ENCODE peak calls at places on chromosome 16, in ten cellular contexts. One of them, this sample, is unnamed.

GRCh38 chr16:56354016-56354415 is 71.3 kb downstream of the AMFR start:
- DNase-seq in stimulated activated CD8-positive, alpha-beta memory T cell treated with anti-CD3 and anti-CD28 coated beads, Interleukin-7, amount 100 ng/mL, for 4 hours: no peak
- DNase-seq in neuronal stem cell: no peak
- DNase-seq in endothelial cell: no peak
- DNase-seq in CD4-positive, alpha-beta T cell: no peak
- DNase-seq in H7: peak; percentile 16
- DNase-seq in NCI-H146: no peak
- DNase-seq in activated CD4-positive, alpha-beta T cell treated with anti-CD3 and anti-CD28 coated beads, Interleukin-2, amount 50 U/mL, for 4 hours: no peak
- DNase-seq in stomach: peak; percentile 7
- DNase-seq in NCI-H2081 treated with DMSO at 0.1 percent for 48 hours: no peak
- DNase-seq in this sample: no peak

GRCh38 chr16:86221085-86221484 is 289.2 kb upstream of the FOXF1 start:
- DNase-seq in stimulated activated CD8-positive, alpha-beta memory T cell treated with anti-CD3 and anti-CD28 coated beads, Interleukin-7, amount 100 ng/mL, for 4 hours: no peak
- DNase-seq in neuronal stem cell: no peak
- DNase-seq in endothelial cell: no peak
- DNase-seq in CD4-positive, alpha-beta T cell: no peak
- DNase-seq in H7: no peak
- DNase-seq in NCI-H146: no peak
- DNase-seq in activated CD4-positive, alpha-beta T cell treated with anti-CD3 and anti-CD28 coated beads, Interleukin-2, amount 50 U/mL, for 4 hours: no peak
- DNase-seq in stomach: peak; percentile 24
- DNase-seq in NCI-H2081 treated with DMSO at 0.1 percent for 48 hours: no peak
- DNase-seq in this sample: no peak

GRCh38 chr16:20838250-20838649 is 31.9 kb downstream of the REXO5 start:
- DNase-seq in stimulated activated CD8-positive, alpha-beta memory T cell treated with anti-CD3 and anti-CD28 coated beads, Interleukin-7, amount 100 ng/mL, for 4 hours: no peak
- DNase-seq in neuronal stem cell: no peak
- DNase-seq in endothelial cell: no peak
- DNase-seq in CD4-positive, alpha-beta T cell: no peak
- DNase-seq in H7: no peak
- DNase-seq in NCI-H146: no peak
- DNase-seq in activated CD4-positive, alpha-beta T cell treated with anti-CD3 and anti-CD28 coated beads, Interleukin-2, amount 50 U/mL, for 4 hours: no peak
- DNase-seq in stomach: no peak
- DNase-seq in NCI-H2081 treated with DMSO at 0.1 percent for 48 hours: no peak
- DNase-seq in this sample: no peak

GRCh38 chr16:69003500-69003899 is 102.0 kb upstream of the HAS3 start:
- DNase-seq in stimulated activated CD8-positive, alpha-beta memory T cell treated with anti-CD3 and anti-CD28 coated beads, Interleukin-7, amount 100 ng/mL, for 4 hours: no peak
- DNase-seq in neuronal stem cell: no peak
- DNase-seq in endothelial cell: no peak
- DNase-seq in CD4-positive, alpha-beta T cell: no peak
- DNase-seq in H7: no peak
- DNase-seq in NCI-H146: no peak
- DNase-seq in activated CD4-positive, alpha-beta T cell treated with anti-CD3 and anti-CD28 coated beads, Interleukin-2, amount 50 U/mL, for 4 hours: no peak
- DNase-seq in stomach: no peak
- DNase-seq in NCI-H2081 treated with DMSO at 0.1 percent for 48 hours: no peak
- DNase-seq in this sample: no peak

GRCh38 chr16:85428899-85429775 is 184.0 kb upstream of the GSE1 start:
- DNase-seq in stimulated activated CD8-positive, alpha-beta memory T cell treated with anti-CD3 and anti-CD28 coated beads, Interleukin-7, amount 100 ng/mL, for 4 hours: no peak
- DNase-seq in neuronal stem cell: no peak
- DNase-seq in endothelial cell: peak; percentile 2
- DNase-seq in CD4-positive, alpha-beta T cell: no peak
- DNase-seq in H7: peak; percentile 66
- DNase-seq in NCI-H146: no peak
- DNase-seq in activated CD4-positive, alpha-beta T cell treated with anti-CD3 and anti-CD28 coated beads, Interleukin-2, amount 50 U/mL, for 4 hours: no peak
- DNase-seq in stomach: no peak
- DNase-seq in NCI-H2081 treated with DMSO at 0.1 percent for 48 hours: no peak
- DNase-seq in this sample: peak; percentile 5

GRCh38 chr16:78976212-78976611 is 624.3 kb downstream of the MAF start:
- DNase-seq in stimulated activated CD8-positive, alpha-beta memory T cell treated with anti-CD3 and anti-CD28 coated beads, Interleukin-7, amount 100 ng/mL, for 4 hours: no peak
- DNase-seq in neuronal stem cell: no peak
- DNase-seq in endothelial cell: no peak
- DNase-seq in CD4-positive, alpha-beta T cell: no peak
- DNase-seq in H7: no peak
- DNase-seq in NCI-H146: no peak
- DNase-seq in activated CD4-positive, alpha-beta T cell treated with anti-CD3 and anti-CD28 coated beads, Interleukin-2, amount 50 U/mL, for 4 hours: no peak
- DNase-seq in stomach: no peak
- DNase-seq in NCI-H2081 treated with DMSO at 0.1 percent for 48 hours: no peak
- DNase-seq in this sample: no peak

GRCh38 chr16:10895053-10895946 is 18.3 kb downstream of the CIITA start:
- DNase-seq in stimulated activated CD8-positive, alpha-beta memory T cell treated with anti-CD3 and anti-CD28 coated beads, Interleukin-7, amount 100 ng/mL, for 4 hours: no peak
- DNase-seq in neuronal stem cell: peak; percentile 75
- DNase-seq in endothelial cell: peak; percentile 71
- DNase-seq in CD4-positive, alpha-beta T cell: peak; percentile 11
- DNase-seq in H7: peak; percentile 91
- DNase-seq in NCI-H146: no peak
- DNase-seq in activated CD4-positive, alpha-beta T cell treated with anti-CD3 and anti-CD28 coated beads, Interleukin-2, amount 50 U/mL, for 4 hours: no peak
- DNase-seq in stomach: no peak
- DNase-seq in NCI-H2081 treated with DMSO at 0.1 percent for 48 hours: no peak
- DNase-seq in this sample: no peak

GRCh38 chr16:81350306-81350615 is 35.5 kb downstream of the GAN start:
- DNase-seq in stimulated activated CD8-positive, alpha-beta memory T cell treated with anti-CD3 and anti-CD28 coated beads, Interleukin-7, amount 100 ng/mL, for 4 hours: no peak
- DNase-seq in neuronal stem cell: no peak
- DNase-seq in endothelial cell: no peak
- DNase-seq in CD4-positive, alpha-beta T cell: no peak
- DNase-seq in H7: no peak
- DNase-seq in NCI-H146: no peak
- DNase-seq in activated CD4-positive, alpha-beta T cell treated with anti-CD3 and anti-CD28 coated beads, Interleukin-2, amount 50 U/mL, for 4 hours: no peak
- DNase-seq in stomach: no peak
- DNase-seq in NCI-H2081 treated with DMSO at 0.1 percent for 48 hours: no peak
- DNase-seq in this sample: no peak

GRCh38 chr16:50611332-50611934 is 63.2 kb downstream of the NKD1 start:
- DNase-seq in stimulated activated CD8-positive, alpha-beta memory T cell treated with anti-CD3 and anti-CD28 coated beads, Interleukin-7, amount 100 ng/mL, for 4 hours: no peak
- DNase-seq in neuronal stem cell: no peak
- DNase-seq in endothelial cell: no peak
- DNase-seq in CD4-positive, alpha-beta T cell: no peak
- DNase-seq in H7: peak; percentile 66
- DNase-seq in NCI-H146: no peak
- DNase-seq in activated CD4-positive, alpha-beta T cell treated with anti-CD3 and anti-CD28 coated beads, Interleukin-2, amount 50 U/mL, for 4 hours: no peak
- DNase-seq in stomach: no peak
- DNase-seq in NCI-H2081 treated with DMSO at 0.1 percent for 48 hours: no peak
- DNase-seq in this sample: no peak

GRCh38 chr16:22322741-22323140 is 25.5 kb downstream of the POLR3E start:
- DNase-seq in stimulated activated CD8-positive, alpha-beta memory T cell treated with anti-CD3 and anti-CD28 coated beads, Interleukin-7, amount 100 ng/mL, for 4 hours: no peak
- DNase-seq in neuronal stem cell: no peak
- DNase-seq in endothelial cell: no peak
- DNase-seq in CD4-positive, alpha-beta T cell: no peak
- DNase-seq in H7: peak; percentile 41
- DNase-seq in NCI-H146: no peak
- DNase-seq in activated CD4-positive, alpha-beta T cell treated with anti-CD3 and anti-CD28 coated beads, Interleukin-2, amount 50 U/mL, for 4 hours: no peak
- DNase-seq in stomach: no peak
- DNase-seq in NCI-H2081 treated with DMSO at 0.1 percent for 48 hours: no peak
- DNase-seq in this sample: no peak

GRCh38 chr16:83187404-83187803 is 560.6 kb downstream of the CDH13 start:
- DNase-seq in stimulated activated CD8-positive, alpha-beta memory T cell treated with anti-CD3 and anti-CD28 coated beads, Interleukin-7, amount 100 ng/mL, for 4 hours: no peak
- DNase-seq in neuronal stem cell: no peak
- DNase-seq in endothelial cell: no peak
- DNase-seq in CD4-positive, alpha-beta T cell: no peak
- DNase-seq in H7: no peak
- DNase-seq in NCI-H146: no peak
- DNase-seq in activated CD4-positive, alpha-beta T cell treated with anti-CD3 and anti-CD28 coated beads, Interleukin-2, amount 50 U/mL, for 4 hours: no peak
- DNase-seq in stomach: no peak
- DNase-seq in NCI-H2081 treated with DMSO at 0.1 percent for 48 hours: no peak
- DNase-seq in this sample: no peak

GRCh38 chr16:848510-849253 is 48.1 kb upstream of the GNG13 start:
- DNase-seq in stimulated activated CD8-positive, alpha-beta memory T cell treated with anti-CD3 and anti-CD28 coated beads, Interleukin-7, amount 100 ng/mL, for 4 hours: no peak
- DNase-seq in neuronal stem cell: no peak
- DNase-seq in endothelial cell: no peak
- DNase-seq in CD4-positive, alpha-beta T cell: no peak
- DNase-seq in H7: no peak
- DNase-seq in NCI-H146: no peak
- DNase-seq in activated CD4-positive, alpha-beta T cell treated with anti-CD3 and anti-CD28 coated beads, Interleukin-2, amount 50 U/mL, for 4 hours: no peak
- DNase-seq in stomach: no peak
- DNase-seq in NCI-H2081 treated with DMSO at 0.1 percent for 48 hours: no peak
- DNase-seq in this sample: no peak

GRCh38 chr16:24906199-24906808 is 60.5 kb downstream of the SLC5A11 start:
- DNase-seq in stimulated activated CD8-positive, alpha-beta memory T cell treated with anti-CD3 and anti-CD28 coated beads, Interleukin-7, amount 100 ng/mL, for 4 hours: no peak
- DNase-seq in neuronal stem cell: no peak
- DNase-seq in endothelial cell: no peak
- DNase-seq in CD4-positive, alpha-beta T cell: no peak
- DNase-seq in H7: no peak
- DNase-seq in NCI-H146: peak; percentile 18
- DNase-seq in activated CD4-positive, alpha-beta T cell treated with anti-CD3 and anti-CD28 coated beads, Interleukin-2, amount 50 U/mL, for 4 hours: no peak
- DNase-seq in stomach: no peak
- DNase-seq in NCI-H2081 treated with DMSO at 0.1 percent for 48 hours: no peak
- DNase-seq in this sample: no peak

This sample was measured in body of pancreas.